ENCODE peak calls at places on chromosomes 4 and X, in nine cellular contexts. G is NCI-H510A treated with DMSO at 0.1 percent for 48 hours; D is kidney epithelial cell; A is neuronal stem cell; B is activated T-cell treated with anti-CD3 and anti-CD28 coated beads, Interleukin-2, amount 50 U/mL, for 4 hours; K is activated gamma-delta T cell treated with Interleukin-2 at 50 U/mL for 16 hours; Q is islet precursor cell; R is Daoy; E is left ventricle myocardium inferior. H is an unnamed sample.

GRCh38 chrX:27399146-27399456 is 64.0 kb downstream of the PPP4R3C start:
- DNase-seq in G (no peak), D (no peak), A (no peak), B (no peak), K (no peak), Q (no peak), R (no peak), E (no peak), H (no peak)

GRCh38 chrX:69615323-69615722 is 590 bp upstream of the EDA start:
- DNase-seq in G (no peak), D (no peak), A (no peak), B (no peak), K (no peak), Q (no peak), R (no peak), E (no peak), H (no peak)

GRCh38 chrX:63349307-63349706 is 1.8 kb downstream of the SPIN4 start:
- DNase-seq in G (peak; percentile 40), D (no peak), A (no peak), B (no peak), K (no peak), Q (no peak), R (no peak), E (no peak), H (peak; percentile 2)

GRCh38 chr4:33090910-33091309 is 2370.7 kb downstream of the PCDH7 start:
- DNase-seq in G (no peak), D (no peak), A (no peak), B (no peak), K (no peak), Q (no peak), R (no peak), E (no peak), H (no peak)

GRCh38 chr4:21879187-21879586 is 69.4 kb downstream of the KCNIP4 start:
- DNase-seq in G (no peak), D (no peak), A (no peak), B (no peak), K (no peak), Q (peak; percentile 71), R (no peak), E (no peak), H (peak; percentile 69)

GRCh38 chr4:140018931-140019618 is 134.9 kb downstream of the MAML3 start:
- DNase-seq in G (peak; percentile 32), D (no peak), A (no peak), B (no peak), K (no peak), Q (no peak), R (no peak), E (no peak), H (no peak)

GRCh38 chr4:109588176-109588575 is 28.1 kb downstream of the MCUB start:
- DNase-seq in G (no peak), D (no peak), A (no peak), B (peak; percentile 48), K (peak; percentile 11), Q (no peak), R (no peak), E (no peak), H (peak; percentile 4)

GRCh38 chr4:30863031-30863430 is 142.9 kb downstream of the PCDH7 start:
- DNase-seq in G (no peak), D (no peak), A (no peak), B (no peak), K (no peak), Q (no peak), R (no peak), E (no peak), H (peak; percentile 45)

GRCh38 chrX:39836802-39837420 is 260.8 kb downstream of the BCOR start:
- DNase-seq in G (peak; percentile 26), D (no peak), A (no peak), B (no peak), K (no peak), Q (peak; percentile 59), R (no peak), E (no peak), H (no peak)

GRCh38 chrX:9875801-9876200 is 89.6 kb downstream of the SHROOM2 start:
- DNase-seq in G (no peak), D (no peak), A (no peak), B (no peak), K (no peak), Q (no peak), R (no peak), E (no peak), H (no peak)

GRCh38 chr4:171532968-171533367 is 280.2 kb upstream of the GALNTL6 start:
- DNase-seq in G (no peak), D (no peak), A (no peak), B (no peak), K (no peak), Q (no peak), R (no peak), E (no peak), H (no peak)

GRCh38 chr4:56861365-56861764 is 39.9 kb upstream of the SPINK2 start:
- DNase-seq in G (peak; percentile 25), D (no peak), A (no peak), B (no peak), K (no peak), Q (no peak), R (peak; percentile 7), E (no peak), H (peak; percentile 31)

GRCh38 chrX:39399387-39399786 is 598.1 kb downstream of the MID1IP1 start:
- DNase-seq in G (no peak), D (no peak), A (no peak), B (no peak), K (no peak), Q (no peak), R (no peak), E (no peak), H (no peak)

GRCh38 chr4:125505637-125506036 is 190.9 kb downstream of the FAT4 start:
- DNase-seq in G (no peak), D (no peak), A (no peak), B (no peak), K (no peak), Q (no peak), R (no peak), E (no peak), H (no peak)

GRCh38 chr4:8165374-8165896 is 6.8 kb upstream of the ABLIM2 start:
- DNase-seq in G (peak; percentile 37), D (no peak), A (no peak), B (no peak), K (no peak), Q (no peak), R (no peak), E (no peak), H (no peak)

GRCh38 chr4:122715221-122715620 is 17.3 kb upstream of the BBS12 start:
- DNase-seq in G (no peak), D (no peak), A (no peak), B (no peak), K (no peak), Q (no peak), R (no peak), E (no peak), H (no peak)

GRCh38 chrX:25941087-25941486 is 197.1 kb upstream of the MAGEB18 start:
- DNase-seq in G (no peak), D (peak; percentile 53), A (no peak), B (no peak), K (no peak), Q (no peak), R (no peak), E (no peak), H (no peak)

GRCh38 chr4:2924765-2925301 is 38.4 kb downstream of the NOP14 start:
- DNase-seq in G (no peak), D (no peak), A (no peak), B (no peak), K (no peak), Q (no peak), R (no peak), E (no peak), H (no peak)

GRCh38 chr4:124913237-124913636 is 200.7 kb upstream of the ANKRD50 start:
- DNase-seq in G (no peak), D (no peak), A (no peak), B (no peak), K (no peak), Q (no peak), R (no peak), E (no peak), H (peak; percentile 13)

GRCh38 chr4:82599336-82599735 is 37.5 kb upstream of the TMEM150C start:
- DNase-seq in G (peak; percentile 79), D (no peak), A (no peak), B (no peak), K (no peak), Q (no peak), R (no peak), E (no peak), H (peak; percentile 6)

GRCh38 chrX:54358424-54359211 is 772 bp upstream of the WNK3 start:
- DNase-seq in G (peak; percentile 81), D (peak; percentile 19), A (peak; percentile 91), B (peak; percentile 33), K (peak; percentile 7), Q (peak; percentile 83), R (peak; percentile 74), E (peak; percentile 30), H (no peak)

GRCh38 chrX:85084770-85085393 is 81.2 kb downstream of the APOOL start:
- DNase-seq in G (peak; percentile 30), D (peak; percentile 2), A (peak; percentile 1), B (peak; percentile 14), K (peak; percentile 8), Q (no peak), R (peak; percentile 4), E (no peak), H (peak; percentile 36)

GRCh38 chr4:84878090-84878489 is 88.4 kb downstream of the WDFY3 start:
- DNase-seq in G (no peak), D (peak; percentile 60), A (no peak), B (no peak), K (no peak), Q (no peak), R (peak; percentile 15), E (no peak), H (peak; percentile 95)

GRCh38 chr4:76156635-76157034 is 8.4 kb upstream of the NUP54 start:
- DNase-seq in G (peak; percentile 6), D (no peak), A (no peak), B (no peak), K (no peak), Q (no peak), R (no peak), E (no peak), H (no peak)

GRCh38 chr4:98710831-98711230 is 52.4 kb upstream of the TSPAN5 start:
- DNase-seq in G (no peak), D (no peak), A (no peak), B (no peak), K (no peak), Q (no peak), R (no peak), E (no peak), H (peak; percentile 63)

GRCh38 chr4:66694716-66695115 is 850.6 kb downstream of the CENPC start:
- DNase-seq in G (peak; percentile 50), D (no peak), A (no peak), B (no peak), K (no peak), Q (no peak), R (no peak), E (no peak), H (no peak)

GRCh38 chr4:149370002-149370401 is 445.6 kb downstream of the IQCM start:
- DNase-seq in G (no peak), D (no peak), A (no peak), B (no peak), K (no peak), Q (no peak), R (no peak), E (no peak), H (no peak)

GRCh38 chrX:68694429-68695205 is 47.2 kb downstream of the STARD8 start:
- DNase-seq in G (no peak), D (no peak), A (no peak), B (no peak), K (no peak), Q (no peak), R (peak; percentile 21), E (no peak), H (peak; percentile 30)

GRCh38 chr4:145199056-145199713 is 18.8 kb upstream of the OTUD4 start:
- DNase-seq in G (no peak), D (no peak), A (no peak), B (no peak), K (no peak), Q (no peak), R (no peak), E (no peak), H (no peak)

GRCh38 chr4:183987987-183988392 is 82.9 kb downstream of the STOX2 start:
- DNase-seq in G (peak; percentile 56), D (peak; percentile 88), A (peak; percentile 83), B (no peak), K (no peak), Q (peak; percentile 97), R (peak; percentile 86), E (peak; percentile 58), H (peak; percentile 70)

H was measured in ELR.